ENCODE peak calls at places on chromosomes 12 and 14, in four cellular contexts. D is left ventricle myocardium inferior, S is breast epithelium, Y is psoas muscle. C is an unnamed sample.

GRCh38 chr12:126093911-126094310 is 1028.7 kb downstream of the AACS start:
- DNase-seq in D (no peak), S (no peak), Y (no peak), C (no peak)

GRCh38 chr12:57604454-57605307 is at the start of gene DTX3:
- DNase-seq in D (peak; percentile 55), S (no peak), Y (peak; percentile 54), C (peak; percentile 67)

GRCh38 chr12:90896164-90896563 is 58.8 kb downstream of the CCER1 start:
- DNase-seq in D (no peak), S (no peak), Y (no peak), C (no peak)

GRCh38 chr14:72708708-72709475 is 185.0 kb downstream of the DPF3 start:
- DNase-seq in D (no peak), S (no peak), Y (no peak), C (no peak)

GRCh38 chr14:28603606-28604005 is 163.0 kb upstream of the FOXG1 start:
- DNase-seq in D (no peak), S (peak; percentile 21), Y (no peak), C (no peak)

GRCh38 chr14:78254911-78255431 is 84.8 kb downstream of the NRXN3 start:
- DNase-seq in D (no peak), S (no peak), Y (no peak), C (no peak)

GRCh38 chr14:84785997-84786396 is 743.9 kb upstream of the FLRT2 start:
- DNase-seq in D (no peak), S (no peak), Y (no peak), C (no peak)

GRCh38 chr12:7498832-7499231 is 4.7 kb downstream of the CD163 start:
- DNase-seq in D (no peak), S (no peak), Y (no peak), C (no peak)

GRCh38 chr14:73255005-73255400 is 17.7 kb downstream of the PAPLN start:
- DNase-seq in D (no peak), S (no peak), Y (peak; percentile 2), C (peak; percentile 6)

GRCh38 chr12:108592033-108592909 is 5.6 kb downstream of the TMEM119 start:
- DNase-seq in D (no peak), S (no peak), Y (no peak), C (no peak)

GRCh38 chr12:108594323-108594903 is 3.5 kb downstream of the TMEM119 start:
- DNase-seq in D (no peak), S (no peak), Y (no peak), C (no peak)

GRCh38 chr12:108589028-108589839 is 8.7 kb downstream of the TMEM119 start:
- DNase-seq in D (no peak), S (no peak), Y (no peak), C (peak; percentile 46)

GRCh38 chr12:108589840-108590229 is 8.0 kb downstream of the TMEM119 start:
- DNase-seq in D (no peak), S (no peak), Y (no peak), C (no peak)

GRCh38 chr12:108591267-108591980 is 6.5 kb downstream of the TMEM119 start:
- DNase-seq in D (no peak), S (no peak), Y (no peak), C (no peak)
- H3K4me3 ChIP-seq in D (no peak overlapping the region), S (no peak overlapping the region), Y (no peak overlapping the region), C (no peak overlapping the region)

GRCh38 chr14:62655161-62655560 is 390.1 kb downstream of the KCNH5 start:
- DNase-seq in D (no peak), S (no peak), Y (no peak), C (no peak)

GRCh38 chr14:62661818-62662217 is 383.4 kb downstream of the KCNH5 start:
- DNase-seq in D (no peak), S (no peak), Y (no peak), C (no peak)

GRCh38 chr14:62654641-62655040 is 390.6 kb downstream of the KCNH5 start:
- DNase-seq in D (no peak), S (no peak), Y (no peak), C (no peak)

GRCh38 chr14:62662811-62663477 is 382.3 kb downstream of the KCNH5 start:
- DNase-seq in D (no peak), S (no peak), Y (no peak), C (no peak)

DNA sequence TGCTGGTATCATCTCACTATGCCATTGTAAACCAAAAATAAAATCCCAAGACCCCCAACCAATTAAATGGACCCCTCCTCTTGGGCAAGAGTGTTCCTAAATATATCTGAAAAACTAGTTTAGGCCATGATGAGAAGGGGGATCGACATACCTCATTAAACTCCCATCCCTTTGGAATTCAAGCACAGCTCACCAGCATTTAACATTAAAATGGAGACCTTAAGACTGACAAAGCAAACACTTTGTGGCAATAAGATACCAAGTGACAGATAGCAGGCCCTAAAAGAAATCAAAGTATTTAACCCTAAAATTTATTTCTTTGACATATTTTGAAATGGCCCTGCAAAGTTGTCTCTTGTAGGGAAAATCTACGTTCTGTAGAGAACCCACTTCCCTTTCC is 387.9 kb downstream of the KCNH5 start:
- DNase-seq in D (no peak), S (no peak), Y (no peak), C (no peak)
- H3K9me3 ChIP-seq in D (peaks cover 12% of the 10 kb centered on the region), S (no peaks in the 10 kb centered on the region), Y (no peaks in the 10 kb centered on the region), C (no peaks in the 10 kb centered on the region)

DNA sequence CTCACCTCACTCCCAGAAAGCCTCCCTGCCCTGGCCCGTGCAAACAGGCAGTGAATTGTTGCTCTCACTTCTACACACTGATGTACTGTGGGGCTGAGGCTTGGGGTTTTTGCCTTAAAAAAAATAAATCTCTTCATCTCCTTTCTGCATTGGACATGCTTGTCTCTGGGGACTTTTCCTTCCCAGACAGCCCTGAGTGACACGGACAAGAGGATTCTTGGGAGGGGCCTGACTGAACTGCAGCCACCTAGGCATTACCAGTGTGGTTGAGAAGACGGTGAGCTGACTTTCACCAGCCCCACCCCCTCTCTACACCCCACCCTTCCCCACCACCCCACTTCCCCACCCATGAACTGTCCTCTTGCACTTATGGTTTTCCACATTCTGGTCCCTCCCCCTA is 51.6 kb upstream of the PARP11 start:
- DNase-seq in D (no peak), S (no peak), Y (no peak), C (no peak)
- H3K27ac ChIP-seq in D (no peak overlapping the region), S (no peak overlapping the region), Y (no peak overlapping the region), C (no peak overlapping the region)

DNA sequence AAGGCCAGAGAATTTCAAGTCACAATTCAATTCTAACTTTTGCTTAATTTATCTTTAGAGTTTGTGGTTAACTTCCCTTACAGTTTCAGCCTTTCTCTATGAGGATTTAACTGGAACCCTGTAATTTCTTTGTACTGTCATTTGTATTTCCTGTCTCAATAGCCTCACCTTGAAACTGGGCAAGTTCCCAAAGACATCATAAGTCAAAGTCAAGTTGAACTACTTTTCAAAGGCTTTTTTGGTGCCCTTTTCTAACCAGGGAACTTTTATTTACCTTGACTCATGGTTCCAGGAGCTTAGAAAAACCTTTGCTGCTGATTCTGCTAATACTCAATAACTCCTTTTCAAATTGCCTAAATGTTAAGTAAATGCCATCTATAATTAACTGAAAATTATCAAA is 200.8 kb upstream of the KRR1 start:
- DNase-seq in D (no peak), S (no peak), Y (no peak), C (no peak)
- H3K4me3 ChIP-seq in D (no peak overlapping the region), S (no peak overlapping the region), Y (no peak overlapping the region), C (no peak overlapping the region)

DNA sequence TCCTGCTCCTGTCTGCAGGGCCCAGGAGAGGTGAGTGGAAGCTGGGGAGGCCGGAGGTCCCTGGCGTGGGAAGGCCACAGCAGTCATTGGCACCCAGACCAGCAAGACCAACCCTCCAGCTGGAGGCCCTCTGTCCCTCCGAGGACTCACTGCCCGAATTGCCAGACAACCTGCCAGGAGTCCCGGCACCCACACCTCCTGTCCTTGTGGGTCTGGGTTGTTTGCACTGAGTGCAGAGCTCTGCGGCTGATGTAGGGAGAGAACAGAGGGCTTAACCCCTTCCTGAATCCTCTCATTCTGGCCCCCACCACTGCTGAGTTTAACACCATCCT is 204.9 kb downstream of the KIF26A start:
- DNase-seq in D (no peak), S (no peak), Y (no peak), C (no peak)
- H3K9me3 ChIP-seq in D (peaks cover 10% of the 10 kb centered on the region), S (peaks cover 4% of the 10 kb centered on the region), Y (no peaks in the 10 kb centered on the region), C (peaks cover 4% of the 10 kb centered on the region)

DNA sequence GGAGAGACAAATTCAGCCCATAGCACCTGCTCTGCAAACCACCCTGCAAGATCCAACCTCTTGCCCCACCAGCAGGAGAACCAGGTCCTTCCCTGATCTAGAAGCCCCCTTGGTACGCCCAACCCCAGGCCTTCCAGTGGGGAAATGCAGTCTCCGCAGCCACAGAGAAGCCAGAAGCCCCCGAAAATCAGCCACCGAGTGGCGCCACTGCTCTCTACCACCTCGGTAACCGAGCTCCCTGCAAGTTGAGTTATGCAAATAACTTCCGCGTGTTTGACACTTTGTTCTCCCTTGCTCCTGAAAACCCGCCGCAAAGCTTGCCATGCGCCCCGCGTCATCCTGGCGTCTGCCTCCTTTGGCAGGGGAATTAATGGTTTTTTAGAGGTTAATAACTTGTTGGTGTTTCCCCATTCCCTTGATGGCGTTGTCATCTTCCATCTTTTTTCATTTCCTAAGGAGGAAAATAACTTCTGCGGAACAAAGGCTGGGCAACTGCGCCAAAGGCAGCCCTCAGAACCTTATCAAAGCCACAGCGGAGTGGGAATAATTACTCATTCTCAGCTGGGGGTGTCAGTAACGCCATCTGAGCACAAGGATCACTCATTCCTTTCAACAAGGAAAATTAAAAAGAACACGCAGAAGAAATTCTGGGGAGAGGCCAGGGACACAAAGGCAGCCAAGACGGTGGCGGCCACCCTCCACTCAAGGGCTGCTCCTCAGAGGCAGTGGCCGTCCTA is 60.4 kb downstream of the FZD10 start:
- DNase-seq in D (no peak), S (no peak), Y (no peak), C (no peak)
- H3K27ac ChIP-seq in D (no peak overlapping the region), S (no peak overlapping the region), Y (no peak overlapping the region), C (no peak overlapping the region)

GRCh38 chr12:21697829-21698630 is 40.4 kb upstream of the LDHB start:
- DNase-seq in D (no peak), S (no peak), Y (no peak), C (no peak)
- H3K4me3 ChIP-seq in D (peak overlapping the region; percentile 45), S (no peak overlapping the region), Y (peak overlapping the region; percentile 28), C (no peak overlapping the region)